ENCODE peak calls at places on chromosomes 2 and 18, in eight cellular contexts. Y is kidney, H is lower lobe of right lung, U is right lobe of liver, C is GM23248, I is uterus, V is left lung, A is body of pancreas. W is an unnamed sample. For H3K36me3, the result is how much of the 10 kb centered on the place peaks cover.

GRCh38 chr2:121333231-121333630 is 48.2 kb upstream of the TFCP2L1 start:
- DNase-seq in Y (no peak), H (no peak), U (no peak), C (no peak), I (no peak), V (no peak), A (no peak), W (no peak)

GRCh38 chr2:44130441-44130840 is 38.2 kb upstream of the PPM1B start:
- DNase-seq in Y (no peak), H (no peak), U (no peak), C (peak), I (no peak), V (no peak), A (no peak), W (no peak)

GRCh38 chr2:54871457-54872103 is 148.1 kb downstream of the EML6 start:
- DNase-seq in Y (no peak), H (no peak), U (no peak), C (peak), I (no peak), V (no peak), A (no peak), W (no peak)

GRCh38 chr2:202408546-202409140 is 32.5 kb downstream of the BMPR2 start:
- DNase-seq in Y (no peak), H (no peak), U (no peak), C (no peak), I (no peak), V (no peak), A (no peak), W (no peak)

GRCh38 chr2:161992526-161992925 is 81.5 kb downstream of the DPP4 start:
- DNase-seq in Y (no peak), H (no peak), U (no peak), C (no peak), I (no peak), V (no peak), A (no peak), W (peak)

GRCh38 chr2:151063271-151063670 is 198.4 kb downstream of the RBM43 start:
- DNase-seq in Y (no peak), H (no peak), U (no peak), C (peak), I (no peak), V (no peak), A (no peak), W (no peak)

GRCh38 chr2:138087761-138088602 is 123.7 kb downstream of the HNMT start:
- DNase-seq in Y (peak), H (no peak), U (no peak), C (no peak), I (no peak), V (no peak), A (peak), W (no peak)

GRCh38 chr18:49335677-49336076 is 124.8 kb downstream of the DYM start:
- DNase-seq in Y (no peak), H (no peak), U (no peak), C (no peak), I (no peak), V (no peak), A (no peak), W (no peak)

GRCh38 chr2:18630101-18630500 is 40.7 kb upstream of the NT5C1B start:
- DNase-seq in Y (no peak), H (no peak), U (no peak), C (peak), I (no peak), V (no peak), A (no peak), W (no peak)

GRCh38 chr2:172943992-172944793 is 131.5 kb upstream of the MAP3K20 start:
- DNase-seq in Y (no peak), H (no peak), U (no peak), C (peak), I (no peak), V (no peak), A (no peak), W (no peak)

GRCh38 chr2:43136862-43137261 is 89.5 kb downstream of the ZFP36L2 start:
- DNase-seq in Y (peak), H (no peak), U (no peak), C (no peak), I (no peak), V (no peak), A (no peak), W (peak)

GRCh38 chr2:159226059-159226461 is 60.4 kb downstream of the WDSUB1 start:
- DNase-seq in Y (no peak), H (no peak), U (no peak), C (peak), I (no peak), V (no peak), A (peak), W (peak)

GRCh38 chr2:172906401-172906811 is 169.2 kb upstream of the MAP3K20 start:
- DNase-seq in Y (no peak), H (no peak), U (no peak), C (no peak), I (no peak), V (peak), A (no peak), W (no peak)

GRCh38 chr18:74378179-74378682 is 62.6 kb downstream of the C18orf63 start:
- DNase-seq in Y (no peak), H (no peak), U (no peak), C (peak), I (no peak), V (no peak), A (no peak), W (peak)

GRCh38 chr2:147910990-147911473 is 66.2 kb downstream of the ACVR2A start:
- DNase-seq in Y (no peak), H (no peak), U (no peak), C (peak), I (peak), V (no peak), A (peak), W (peak)

GRCh38 chr2:219175928-219176817 is 552 bp downstream of the CNPPD1 start:
- DNase-seq in Y (peak), H (peak), U (peak), C (peak), I (peak), V (no peak), A (peak), W (no peak)

GRCh38 chr2:113840463-113840975 is 49.4 kb upstream of the ACTR3 start:
- DNase-seq in Y (no peak), H (no peak), U (no peak), C (no peak), I (no peak), V (no peak), A (no peak), W (no peak)

GRCh38 chr2:23524261-23524706 is 139.3 kb downstream of the KLHL29 start:
- DNase-seq in Y (peak), H (no peak), U (no peak), C (peak), I (peak), V (no peak), A (peak), W (no peak)

GRCh38 chr2:201795608-201796477 is 10.5 kb upstream of the CDK15 start:
- DNase-seq in Y (no peak), H (no peak), U (no peak), C (peak), I (no peak), V (no peak), A (no peak), W (no peak)

GRCh38 chr2:111094686-111095085 is 26.0 kb upstream of the BCL2L11 start:
- DNase-seq in Y (no peak), H (no peak), U (no peak), C (no peak), I (no peak), V (no peak), A (no peak), W (no peak)

GRCh38 chr18:34787931-34788532 is 77.9 kb downstream of the DTNA start:
- DNase-seq in Y (no peak), H (no peak), U (no peak), C (peak), I (peak), V (no peak), A (peak), W (peak)

GRCh38 chr2:216695401-216695821 is at the start of gene IGFBP5:
- DNase-seq in Y (peak), H (peak), U (no peak), C (peak), I (peak), V (no peak), A (peak), W (no peak)

DNA sequence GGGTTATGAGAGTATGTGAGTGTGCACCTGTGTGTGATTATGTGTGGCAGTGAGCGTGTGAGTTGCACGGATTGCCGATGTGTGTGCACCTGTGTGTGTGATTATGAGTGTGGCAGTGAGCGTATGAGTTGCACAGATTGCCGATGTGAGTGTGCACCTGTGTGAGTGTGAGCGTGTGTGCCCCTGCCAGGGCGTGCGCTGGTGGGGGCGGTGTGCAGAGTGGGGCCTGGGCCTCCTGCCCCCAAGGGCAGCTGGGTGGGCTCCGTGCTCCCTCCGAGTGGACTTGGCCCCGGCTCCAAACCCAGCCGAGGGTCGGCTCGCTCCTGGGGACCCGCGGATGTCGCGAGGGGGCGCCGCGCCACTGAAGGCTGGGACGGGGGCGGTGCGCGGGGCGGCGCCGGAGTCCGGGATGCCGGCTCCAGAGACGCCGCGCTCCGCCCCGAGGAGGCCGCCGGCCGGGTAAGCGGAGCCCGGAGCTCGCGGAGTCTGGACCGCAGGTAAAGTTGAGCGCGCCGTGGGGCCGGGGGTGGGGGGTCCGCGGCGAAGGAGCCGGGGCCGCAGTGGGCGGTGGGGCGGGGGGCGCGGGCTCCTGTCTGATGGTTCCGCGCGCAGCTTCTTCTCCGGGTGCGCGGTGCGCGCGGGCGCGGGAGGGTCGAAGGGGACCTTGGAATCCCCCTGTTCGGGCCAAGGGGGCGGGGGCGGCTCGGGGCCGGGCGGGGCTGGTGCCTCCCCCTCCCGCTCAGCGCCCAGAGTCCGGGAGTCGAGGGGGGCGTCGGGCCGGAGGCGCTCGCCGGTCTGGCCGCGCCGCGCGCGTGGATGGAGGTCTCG is at the start of gene KCNG2:
- DNase-seq in Y (peak), H (no peak), U (peak), C (peak), I (no peak), V (peak), A (peak), W (no peak)
- H3K27ac ChIP-seq in Y (no peak), H (no peak), U (no peak), C (no peak), I (no peak), V (no peak), A (no peak), W (no peak)

GRCh38 chr2:96832401-96832750 is 11.4 kb downstream of the ANKRD23 start:
- DNase-seq in Y (no peak), H (no peak), U (no peak), C (no peak), I (no peak), V (no peak), A (no peak), W (no peak)
- H3K36me3 ChIP-seq in Y (under half), H (half or more), U (under half), C (under half), I (under half), V (under half), A (under half), W (half or more)

GRCh38 chr2:40397720-40398119 is 54.2 kb downstream of the SLC8A1 start:
- DNase-seq in Y (no peak), H (no peak), U (no peak), C (no peak), I (no peak), V (no peak), A (no peak), W (no peak)

GRCh38 chr2:40400336-40400953 is 51.4 kb downstream of the SLC8A1 start:
- DNase-seq in Y (no peak), H (no peak), U (no peak), C (peak), I (no peak), V (no peak), A (no peak), W (no peak)

GRCh38 chr2:40394597-40394996 is 57.3 kb downstream of the SLC8A1 start:
- DNase-seq in Y (no peak), H (no peak), U (no peak), C (peak), I (no peak), V (no peak), A (no peak), W (no peak)

GRCh38 chr2:40394030-40394429 is 57.9 kb downstream of the SLC8A1 start:
- DNase-seq in Y (no peak), H (no peak), U (no peak), C (no peak), I (no peak), V (no peak), A (no peak), W (no peak)

GRCh38 chr2:40395169-40396023 is 56.5 kb downstream of the SLC8A1 start:
- DNase-seq in Y (no peak), H (no peak), U (no peak), C (peak), I (no peak), V (no peak), A (no peak), W (no peak)
- H3K27ac ChIP-seq in Y (no peak), H (peak), U (peak), C (no peak), I (peak), V (no peak), A (no peak), W (no peak)

GRCh38 chr2:69509011-69509749 is 71.9 kb upstream of the NFU1 start:
- DNase-seq in Y (no peak), H (no peak), U (no peak), C (no peak), I (no peak), V (no peak), A (peak), W (no peak)
- H3K36me3 ChIP-seq in Y (half or more), H (half or more), U (under half), C (half or more), I (under half), V (under half), A (under half), W (half or more)

GRCh38 chr2:215419769-215420470 is 15.9 kb downstream of the FN1 start:
- DNase-seq in Y (no peak), H (no peak), U (no peak), C (no peak), I (no peak), V (no peak), A (no peak), W (no peak)
- H3K27ac ChIP-seq in Y (no peak), H (no peak), U (peak), C (peak), I (no peak), V (no peak), A (no peak), W (no peak)

DNA sequence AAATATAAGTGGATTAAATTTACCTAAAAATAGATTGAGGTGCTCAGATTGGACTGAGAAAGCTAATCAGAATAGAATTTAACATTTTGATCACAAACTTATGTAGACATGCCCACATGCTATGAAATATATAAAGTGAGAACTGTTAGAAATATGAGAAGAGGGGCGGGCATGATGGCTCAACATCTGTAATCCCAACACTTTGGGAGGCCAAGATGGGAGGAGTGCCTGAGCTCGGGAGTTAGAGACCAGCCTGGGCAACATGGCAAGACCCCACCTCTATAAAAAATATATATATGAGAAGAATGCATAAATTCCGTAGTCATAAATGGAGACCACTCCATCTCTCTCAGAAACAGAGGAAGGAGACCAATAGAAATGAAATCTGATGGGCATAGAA is 25.7 kb downstream of the NTSR2 start:
- DNase-seq in Y (no peak), H (no peak), U (no peak), C (no peak), I (no peak), V (no peak), A (no peak), W (no peak)
- H3K36me3 ChIP-seq in Y (under half), H (under half), U (under half), C (under half), I (under half), V (under half), A (under half), W (under half)